ENCODE peak calls at places on chromosomes 12 and 14, in six cellular contexts. One of them, this sample, is unnamed.

GRCh38 chr14:90820958-90821357 is 4.7 kb upstream of the TTC7B start:
- DNase-seq in GOT3: no peak
- DNase-seq in Calu3: peak; percentile 12
- DNase-seq in NCI-H460: no peak
- DNase-seq in T-helper 17 cell: peak; percentile 26
- DNase-seq in NCI-H2029: no peak
- DNase-seq in this sample: no peak

GRCh38 chr12:42762395-42762925 is 172.9 kb upstream of the PRICKLE1 start:
- DNase-seq in Calu3: no peak
- DNase-seq in NCI-H460: no peak
- DNase-seq in GOT3: no peak
- DNase-seq in T-helper 17 cell: no peak
- DNase-seq in NCI-H2029: no peak
- DNase-seq in this sample: no peak

GRCh38 chr12:4412462-4412861 is 33.0 kb upstream of the FGF23 start:
- DNase-seq in NCI-H460: no peak
- DNase-seq in Calu3: no peak
- DNase-seq in NCI-H2029: no peak
- DNase-seq in GOT3: no peak
- DNase-seq in T-helper 17 cell: no peak
- DNase-seq in this sample: no peak

GRCh38 chr12:70920251-70920851 is at the start of gene PTPRR:
- DNase-seq in NCI-H2029: peak; percentile 4
- DNase-seq in NCI-H460: no peak
- DNase-seq in T-helper 17 cell: no peak
- DNase-seq in Calu3: peak; percentile 38
- DNase-seq in GOT3: no peak
- DNase-seq in this sample: no peak

GRCh38 chr14:98808494-98809407 is 463.2 kb downstream of the BCL11B start:
- DNase-seq in NCI-H2029: no peak
- DNase-seq in T-helper 17 cell: no peak
- DNase-seq in NCI-H460: no peak
- DNase-seq in GOT3: no peak
- DNase-seq in Calu3: peak; percentile 47
- DNase-seq in this sample: no peak

GRCh38 chr12:93146278-93146939 is 217.3 kb upstream of the EEA1 start:
- DNase-seq in NCI-H2029: no peak
- DNase-seq in GOT3: no peak
- DNase-seq in T-helper 17 cell: no peak
- DNase-seq in Calu3: peak; percentile 59
- DNase-seq in NCI-H460: no peak
- DNase-seq in this sample: no peak

GRCh38 chr14:104598039-104598438 is 6.5 kb downstream of the TMEM179 start:
- DNase-seq in NCI-H2029: no peak
- DNase-seq in T-helper 17 cell: no peak
- DNase-seq in Calu3: no peak
- DNase-seq in GOT3: no peak
- DNase-seq in NCI-H460: no peak
- DNase-seq in this sample: no peak

GRCh38 chr12:67669217-67669924 is 20.8 kb downstream of the DYRK2 start:
- DNase-seq in NCI-H2029: no peak
- DNase-seq in GOT3: no peak
- DNase-seq in Calu3: no peak
- DNase-seq in NCI-H460: no peak
- DNase-seq in T-helper 17 cell: no peak
- DNase-seq in this sample: no peak

GRCh38 chr14:50659327-50659974 is 8.7 kb downstream of the SAV1 start:
- DNase-seq in NCI-H2029: no peak
- DNase-seq in GOT3: no peak
- DNase-seq in NCI-H460: no peak
- DNase-seq in T-helper 17 cell: no peak
- DNase-seq in Calu3: peak; percentile 54
- DNase-seq in this sample: no peak